ENCODE peak calls at places on chromosomes 2 and 18, in eight cellular contexts. One of them, this sample, is unnamed.

GRCh38 chr2:25700221-25700660 is 26.9 kb upstream of the DTNB start:
- DNase-seq in coronary artery: no peak
- DNase-seq in HTR-8/SVneo: peak
- DNase-seq in hepatic stellate cell: peak
- DNase-seq in fibroblast of the aortic adventitia: peak
- DNase-seq in GOT3: no peak
- DNase-seq in IMR-90: peak
- DNase-seq in spleen: no peak
- DNase-seq in this sample: no peak

GRCh38 chr2:146317959-146318358 is 1526.9 kb upstream of the ACVR2A start:
- DNase-seq in coronary artery: no peak
- DNase-seq in HTR-8/SVneo: no peak
- DNase-seq in hepatic stellate cell: no peak
- DNase-seq in fibroblast of the aortic adventitia: peak
- DNase-seq in GOT3: no peak
- DNase-seq in IMR-90: peak
- DNase-seq in spleen: no peak
- DNase-seq in this sample: no peak

GRCh38 chr2:67625671-67626070 is 228.5 kb downstream of the ETAA1 start:
- DNase-seq in coronary artery: no peak
- DNase-seq in HTR-8/SVneo: peak
- DNase-seq in hepatic stellate cell: no peak
- DNase-seq in fibroblast of the aortic adventitia: peak
- DNase-seq in GOT3: no peak
- DNase-seq in IMR-90: peak
- DNase-seq in spleen: no peak
- DNase-seq in this sample: no peak

GRCh38 chr2:138470941-138471340 is 30.6 kb upstream of the SPOPL start:
- DNase-seq in coronary artery: no peak
- DNase-seq in HTR-8/SVneo: no peak
- DNase-seq in hepatic stellate cell: no peak
- DNase-seq in fibroblast of the aortic adventitia: no peak
- DNase-seq in GOT3: no peak
- DNase-seq in IMR-90: no peak
- DNase-seq in spleen: no peak
- DNase-seq in this sample: no peak

GRCh38 chr2:232884549-232885263 is 14.6 kb downstream of the SNORC start:
- DNase-seq in coronary artery: no peak
- DNase-seq in HTR-8/SVneo: no peak
- DNase-seq in hepatic stellate cell: no peak
- DNase-seq in fibroblast of the aortic adventitia: no peak
- DNase-seq in GOT3: no peak
- DNase-seq in IMR-90: no peak
- DNase-seq in spleen: peak
- DNase-seq in this sample: peak

GRCh38 chr2:237637429-237638135 is 10.2 kb downstream of the LRRFIP1 start:
- DNase-seq in coronary artery: no peak
- DNase-seq in HTR-8/SVneo: no peak
- DNase-seq in hepatic stellate cell: no peak
- DNase-seq in fibroblast of the aortic adventitia: no peak
- DNase-seq in GOT3: no peak
- DNase-seq in IMR-90: peak
- DNase-seq in spleen: no peak
- DNase-seq in this sample: no peak

GRCh38 chr2:112157472-112157871 is 19.3 kb downstream of the FBLN7 start:
- DNase-seq in coronary artery: peak
- DNase-seq in HTR-8/SVneo: no peak
- DNase-seq in hepatic stellate cell: no peak
- DNase-seq in fibroblast of the aortic adventitia: no peak
- DNase-seq in GOT3: no peak
- DNase-seq in IMR-90: no peak
- DNase-seq in spleen: no peak
- DNase-seq in this sample: peak

GRCh38 chr2:182598626-182599025 is 117.4 kb upstream of the DNAJC10 start:
- DNase-seq in coronary artery: no peak
- DNase-seq in HTR-8/SVneo: no peak
- DNase-seq in hepatic stellate cell: no peak
- DNase-seq in fibroblast of the aortic adventitia: no peak
- DNase-seq in GOT3: no peak
- DNase-seq in IMR-90: no peak
- DNase-seq in spleen: no peak
- DNase-seq in this sample: no peak

GRCh38 chr2:210593166-210593565 is 36.8 kb downstream of the CPS1 start:
- DNase-seq in coronary artery: no peak
- DNase-seq in HTR-8/SVneo: no peak
- DNase-seq in hepatic stellate cell: no peak
- DNase-seq in fibroblast of the aortic adventitia: no peak
- DNase-seq in GOT3: no peak
- DNase-seq in IMR-90: peak
- DNase-seq in spleen: no peak
- DNase-seq in this sample: no peak

GRCh38 chr2:152134488-152135280 is 35.8 kb upstream of the CACNB4 start:
- DNase-seq in coronary artery: no peak
- DNase-seq in HTR-8/SVneo: no peak
- DNase-seq in hepatic stellate cell: peak
- DNase-seq in fibroblast of the aortic adventitia: peak
- DNase-seq in GOT3: no peak
- DNase-seq in IMR-90: peak
- DNase-seq in spleen: no peak
- DNase-seq in this sample: no peak

GRCh38 chr2:73083886-73084792 is 12.6 kb upstream of the SFXN5 start:
- DNase-seq in coronary artery: no peak
- DNase-seq in HTR-8/SVneo: no peak
- DNase-seq in hepatic stellate cell: no peak
- DNase-seq in fibroblast of the aortic adventitia: no peak
- DNase-seq in GOT3: no peak
- DNase-seq in IMR-90: no peak
- DNase-seq in spleen: peak
- DNase-seq in this sample: no peak

GRCh38 chr2:127049927-127050802 is 56.8 kb downstream of the BIN1 start:
- DNase-seq in coronary artery: peak
- DNase-seq in HTR-8/SVneo: peak
- DNase-seq in hepatic stellate cell: peak
- DNase-seq in fibroblast of the aortic adventitia: peak
- DNase-seq in GOT3: no peak
- DNase-seq in IMR-90: peak
- DNase-seq in spleen: peak
- DNase-seq in this sample: no peak

GRCh38 chr18:55206941-55207340 is 247.7 kb upstream of the CCDC68 start:
- DNase-seq in coronary artery: no peak
- DNase-seq in HTR-8/SVneo: no peak
- DNase-seq in hepatic stellate cell: no peak
- DNase-seq in fibroblast of the aortic adventitia: no peak
- DNase-seq in GOT3: no peak
- DNase-seq in IMR-90: peak
- DNase-seq in spleen: no peak
- DNase-seq in this sample: no peak

GRCh38 chr2:50178050-50178449 is 853.9 kb downstream of the NRXN1 start:
- DNase-seq in coronary artery: no peak
- DNase-seq in HTR-8/SVneo: no peak
- DNase-seq in hepatic stellate cell: no peak
- DNase-seq in fibroblast of the aortic adventitia: no peak
- DNase-seq in GOT3: no peak
- DNase-seq in IMR-90: no peak
- DNase-seq in spleen: no peak
- DNase-seq in this sample: no peak

GRCh38 chr18:46407471-46408166 is 249.4 kb downstream of the LOXHD1 start:
- DNase-seq in coronary artery: no peak
- DNase-seq in HTR-8/SVneo: no peak
- DNase-seq in hepatic stellate cell: peak
- DNase-seq in fibroblast of the aortic adventitia: peak
- DNase-seq in GOT3: no peak
- DNase-seq in IMR-90: peak
- DNase-seq in spleen: no peak
- DNase-seq in this sample: no peak

GRCh38 chr2:118197011-118197695 is 108.9 kb downstream of the INSIG2 start:
- DNase-seq in coronary artery: no peak
- DNase-seq in HTR-8/SVneo: no peak
- DNase-seq in hepatic stellate cell: no peak
- DNase-seq in fibroblast of the aortic adventitia: peak
- DNase-seq in GOT3: no peak
- DNase-seq in IMR-90: peak
- DNase-seq in spleen: no peak
- DNase-seq in this sample: no peak

GRCh38 chr2:9284521-9285297 is 78.1 kb downstream of the ASAP2 start:
- DNase-seq in coronary artery: no peak
- DNase-seq in HTR-8/SVneo: no peak
- DNase-seq in hepatic stellate cell: no peak
- DNase-seq in fibroblast of the aortic adventitia: no peak
- DNase-seq in GOT3: no peak
- DNase-seq in IMR-90: no peak
- DNase-seq in spleen: no peak
- DNase-seq in this sample: no peak

GRCh38 chr2:176157499-176158305 is 595 bp downstream of the HOXD3 start:
- DNase-seq in coronary artery: no peak
- DNase-seq in HTR-8/SVneo: no peak
- DNase-seq in hepatic stellate cell: no peak
- DNase-seq in fibroblast of the aortic adventitia: no peak
- DNase-seq in GOT3: no peak
- DNase-seq in IMR-90: no peak
- DNase-seq in spleen: no peak
- DNase-seq in this sample: no peak

GRCh38 chr2:114548151-114548550 is 105.7 kb downstream of the DPP10 start:
- DNase-seq in coronary artery: no peak
- DNase-seq in HTR-8/SVneo: no peak
- DNase-seq in hepatic stellate cell: no peak
- DNase-seq in fibroblast of the aortic adventitia: no peak
- DNase-seq in GOT3: no peak
- DNase-seq in IMR-90: no peak
- DNase-seq in spleen: no peak
- DNase-seq in this sample: no peak

GRCh38 chr2:18949871-18950597 is 360.7 kb upstream of the NT5C1B start:
- DNase-seq in coronary artery: no peak
- DNase-seq in HTR-8/SVneo: peak
- DNase-seq in hepatic stellate cell: peak
- DNase-seq in fibroblast of the aortic adventitia: peak
- DNase-seq in GOT3: no peak
- DNase-seq in IMR-90: peak
- DNase-seq in spleen: no peak
- DNase-seq in this sample: no peak

GRCh38 chr2:85799215-85799956 is 45.6 kb downstream of the ATOH8 start:
- DNase-seq in coronary artery: peak
- DNase-seq in HTR-8/SVneo: peak
- DNase-seq in hepatic stellate cell: no peak
- DNase-seq in fibroblast of the aortic adventitia: no peak
- DNase-seq in GOT3: no peak
- DNase-seq in IMR-90: no peak
- DNase-seq in spleen: peak
- DNase-seq in this sample: peak

GRCh38 chr2:42951263-42951938 is 159.0 kb upstream of the HAAO start:
- DNase-seq in coronary artery: peak
- DNase-seq in HTR-8/SVneo: no peak
- DNase-seq in hepatic stellate cell: peak
- DNase-seq in fibroblast of the aortic adventitia: no peak
- DNase-seq in GOT3: no peak
- DNase-seq in IMR-90: no peak
- DNase-seq in spleen: no peak
- DNase-seq in this sample: no peak

GRCh38 chr18:22433960-22434359 is 16.2 kb upstream of the CTAGE1 start:
- DNase-seq in coronary artery: no peak
- DNase-seq in HTR-8/SVneo: no peak
- DNase-seq in hepatic stellate cell: no peak
- DNase-seq in fibroblast of the aortic adventitia: peak
- DNase-seq in GOT3: no peak
- DNase-seq in IMR-90: peak
- DNase-seq in spleen: no peak
- DNase-seq in this sample: no peak

GRCh38 chr18:10318686-10318960 is 135.8 kb upstream of the APCDD1 start:
- DNase-seq in coronary artery: no peak
- DNase-seq in HTR-8/SVneo: no peak
- DNase-seq in hepatic stellate cell: no peak
- DNase-seq in fibroblast of the aortic adventitia: no peak
- DNase-seq in GOT3: no peak
- DNase-seq in IMR-90: peak
- DNase-seq in spleen: no peak
- DNase-seq in this sample: no peak

GRCh38 chr18:75364512-75364911 is 63.0 kb downstream of the SMIM21 start:
- DNase-seq in coronary artery: no peak
- DNase-seq in HTR-8/SVneo: no peak
- DNase-seq in hepatic stellate cell: no peak
- DNase-seq in fibroblast of the aortic adventitia: no peak
- DNase-seq in GOT3: no peak
- DNase-seq in IMR-90: peak
- DNase-seq in spleen: no peak
- DNase-seq in this sample: no peak

GRCh38 chr2:134917958-134918517 is 584 bp upstream of the CCNT2 start:
- DNase-seq in coronary artery: no peak
- DNase-seq in HTR-8/SVneo: peak
- DNase-seq in hepatic stellate cell: no peak
- DNase-seq in fibroblast of the aortic adventitia: no peak
- DNase-seq in GOT3: no peak
- DNase-seq in IMR-90: no peak
- DNase-seq in spleen: peak
- DNase-seq in this sample: peak

GRCh38 chr2:226362991-226363390 is 436.6 kb downstream of the IRS1 start:
- DNase-seq in coronary artery: no peak
- DNase-seq in HTR-8/SVneo: peak
- DNase-seq in hepatic stellate cell: peak
- DNase-seq in fibroblast of the aortic adventitia: peak
- DNase-seq in GOT3: no peak
- DNase-seq in IMR-90: peak
- DNase-seq in spleen: no peak
- DNase-seq in this sample: no peak

GRCh38 chr2:37000273-37000780 is 34.0 kb upstream of the STRN start:
- DNase-seq in coronary artery: no peak
- DNase-seq in HTR-8/SVneo: peak
- DNase-seq in hepatic stellate cell: peak
- DNase-seq in fibroblast of the aortic adventitia: peak
- DNase-seq in GOT3: no peak
- DNase-seq in IMR-90: peak
- DNase-seq in spleen: no peak
- DNase-seq in this sample: no peak

GRCh38 chr18:62867521-62867920 is 152.2 kb downstream of the PHLPP1 start:
- DNase-seq in coronary artery: no peak
- DNase-seq in HTR-8/SVneo: no peak
- DNase-seq in hepatic stellate cell: no peak
- DNase-seq in fibroblast of the aortic adventitia: no peak
- DNase-seq in GOT3: no peak
- DNase-seq in IMR-90: no peak
- DNase-seq in spleen: no peak
- DNase-seq in this sample: no peak

GRCh38 chr2:217904614-217904965 is 98.2 kb downstream of the TNS1 start:
- DNase-seq in coronary artery: no peak
- DNase-seq in HTR-8/SVneo: no peak
- DNase-seq in hepatic stellate cell: no peak
- DNase-seq in fibroblast of the aortic adventitia: no peak
- DNase-seq in GOT3: no peak
- DNase-seq in IMR-90: no peak
- DNase-seq in spleen: no peak
- DNase-seq in this sample: no peak

GRCh38 chr2:212994976-212995375 is 156.4 kb downstream of the IKZF2 start:
- DNase-seq in coronary artery: no peak
- DNase-seq in HTR-8/SVneo: no peak
- DNase-seq in hepatic stellate cell: no peak
- DNase-seq in fibroblast of the aortic adventitia: peak
- DNase-seq in GOT3: no peak
- DNase-seq in IMR-90: peak
- DNase-seq in spleen: no peak
- DNase-seq in this sample: no peak

GRCh38 chr2:109290887-109291675 is 162.1 kb downstream of the SH3RF3 start:
- DNase-seq in coronary artery: no peak
- DNase-seq in HTR-8/SVneo: no peak
- DNase-seq in hepatic stellate cell: peak
- DNase-seq in fibroblast of the aortic adventitia: peak
- DNase-seq in GOT3: no peak
- DNase-seq in IMR-90: peak
- DNase-seq in spleen: peak
- DNase-seq in this sample: no peak

GRCh38 chr2:149145314-149146295 is 107.1 kb downstream of the LYPD6B start:
- DNase-seq in coronary artery: no peak
- DNase-seq in HTR-8/SVneo: no peak
- DNase-seq in hepatic stellate cell: no peak
- DNase-seq in fibroblast of the aortic adventitia: no peak
- DNase-seq in GOT3: no peak
- DNase-seq in IMR-90: no peak
- DNase-seq in spleen: no peak
- DNase-seq in this sample: no peak

GRCh38 chr18:34744569-34744968 is 34.5 kb downstream of the DTNA start:
- DNase-seq in coronary artery: no peak
- DNase-seq in HTR-8/SVneo: no peak
- DNase-seq in hepatic stellate cell: no peak
- DNase-seq in fibroblast of the aortic adventitia: no peak
- DNase-seq in GOT3: no peak
- DNase-seq in IMR-90: no peak
- DNase-seq in spleen: no peak
- DNase-seq in this sample: no peak

This sample was measured in breast epithelium.